ENCODE peak calls at places on chromosomes 12 and 14, in four cellular contexts. X is CD8-positive, alpha-beta memory T cell; V is OCI-LY7; E is endothelial cell of umbilical vein. C is an unnamed sample. For H3K36me3, the result is how much of the 10 kb centered on the place peaks cover.

GRCh38 chr12:103373088-103373523 is 122.7 kb downstream of the C12orf42 start:
- DNase-seq in V (no peak), E (no peak), X (no peak), C (no peak)

GRCh38 chr14:68495101-68495637 is 297.7 kb downstream of the ZFP36L1 start:
- DNase-seq in V (peak), X (no peak), E (peak), C (no peak)

GRCh38 chr12:96981053-96981452 is 74.0 kb downstream of the NEDD1 start:
- DNase-seq in V (no peak), X (no peak), E (peak), C (no peak)

GRCh38 chr12:14252697-14253096 is 112.8 kb upstream of the ATF7IP start:
- DNase-seq in E (no peak), V (no peak), X (no peak), C (no peak)

GRCh38 chr12:727321-727720 is 25.1 kb upstream of the WNK1 start:
- DNase-seq in X (no peak), V (no peak), E (no peak), C (no peak)

GRCh38 chr12:47938594-47938993 is 24.8 kb upstream of the TMEM106C start:
- DNase-seq in E (no peak), X (no peak), V (no peak), C (no peak)

GRCh38 chr14:75280448-75280830 is 1.8 kb downstream of the FOS start:
- DNase-seq in E (no peak), V (no peak), X (no peak), C (no peak)

GRCh38 chr12:122996188-122996601 is 15.7 kb downstream of the ARL6IP4 start:
- DNase-seq in V (no peak), X (peak), E (no peak), C (no peak)

GRCh38 chr14:53630336-53630735 is 326.3 kb downstream of the BMP4 start:
- DNase-seq in E (peak), X (no peak), V (no peak), C (no peak)

GRCh38 chr12:34393821-34394150 is 371.5 kb downstream of the ALG10 start:
- DNase-seq in X (peak), E (no peak), V (no peak), C (no peak)

GRCh38 chr12:57755454-57756372 is 810 bp downstream of the MARCHF9 start:
- DNase-seq in E (no peak), V (peak), X (peak), C (peak)

GRCh38 chr12:89390802-89391673 is 38.7 kb upstream of the DUSP6 start:
- DNase-seq in V (no peak), E (peak), X (no peak), C (no peak)
- H3K27ac ChIP-seq in V (no peak), E (peak), X (peak), C (no peak)

DNA sequence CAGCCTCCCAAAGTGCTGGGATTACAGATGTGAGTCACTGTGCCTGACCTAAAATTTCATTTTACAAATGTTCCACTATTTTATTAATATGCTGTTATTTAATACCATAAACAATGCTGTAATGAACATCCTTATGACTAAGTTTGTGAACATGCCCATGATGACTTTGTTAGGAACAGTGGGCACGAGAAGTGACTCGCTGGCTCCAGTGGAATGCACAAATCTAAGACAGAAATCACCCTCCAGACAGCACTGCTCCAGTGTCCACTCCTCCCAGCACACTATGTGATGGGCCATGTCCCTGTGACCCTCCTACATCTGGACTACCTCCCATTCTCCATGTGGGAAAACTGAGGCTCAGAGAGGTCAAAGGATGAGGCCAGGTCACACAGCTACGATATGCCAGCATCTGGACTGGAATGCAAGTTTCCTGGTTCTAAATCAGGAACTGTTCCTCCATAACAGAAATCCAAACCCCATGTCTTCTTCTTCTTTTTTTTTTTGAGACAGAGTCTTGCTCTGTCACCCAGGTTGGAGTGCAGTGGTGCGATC is 57.9 kb downstream of the GPR68 start:
- DNase-seq in X (no peak), V (no peak), E (no peak), C (no peak)
- H3K36me3 ChIP-seq in X (under half), V (half or more), E (under half), C (half or more)

DNA sequence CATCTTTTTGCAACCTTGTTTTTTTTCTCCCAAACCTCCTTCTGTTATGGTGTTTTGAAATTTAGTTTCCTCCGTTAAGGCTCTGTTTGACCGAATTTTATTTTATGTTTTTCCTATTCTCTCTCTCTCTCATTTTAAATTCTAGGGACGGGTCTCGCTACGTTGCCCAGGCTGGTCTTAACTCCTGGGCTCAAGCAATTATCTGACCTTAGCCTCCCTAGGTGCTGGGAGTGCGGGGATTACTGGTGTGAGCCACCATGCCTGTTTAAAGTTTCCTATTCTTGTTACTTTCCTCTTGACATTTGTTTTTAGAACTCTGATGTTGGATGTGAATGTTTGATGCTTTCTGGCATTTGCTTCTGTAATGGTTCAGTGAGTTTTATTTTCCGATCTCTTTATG is 1.0 kb downstream of the ZC3H14 start:
- DNase-seq in X (no peak), V (no peak), E (no peak), C (no peak)
- H3K27ac ChIP-seq in X (peak), V (no peak), E (no peak), C (peak)

GRCh38 chr14:49621114-49621881 is 699 bp downstream of the MGAT2 start:
- DNase-seq in X (peak), V (peak), E (peak), C (no peak)
- H3K36me3 ChIP-seq in X (under half), V (half or more), E (under half), C (under half)

DNA sequence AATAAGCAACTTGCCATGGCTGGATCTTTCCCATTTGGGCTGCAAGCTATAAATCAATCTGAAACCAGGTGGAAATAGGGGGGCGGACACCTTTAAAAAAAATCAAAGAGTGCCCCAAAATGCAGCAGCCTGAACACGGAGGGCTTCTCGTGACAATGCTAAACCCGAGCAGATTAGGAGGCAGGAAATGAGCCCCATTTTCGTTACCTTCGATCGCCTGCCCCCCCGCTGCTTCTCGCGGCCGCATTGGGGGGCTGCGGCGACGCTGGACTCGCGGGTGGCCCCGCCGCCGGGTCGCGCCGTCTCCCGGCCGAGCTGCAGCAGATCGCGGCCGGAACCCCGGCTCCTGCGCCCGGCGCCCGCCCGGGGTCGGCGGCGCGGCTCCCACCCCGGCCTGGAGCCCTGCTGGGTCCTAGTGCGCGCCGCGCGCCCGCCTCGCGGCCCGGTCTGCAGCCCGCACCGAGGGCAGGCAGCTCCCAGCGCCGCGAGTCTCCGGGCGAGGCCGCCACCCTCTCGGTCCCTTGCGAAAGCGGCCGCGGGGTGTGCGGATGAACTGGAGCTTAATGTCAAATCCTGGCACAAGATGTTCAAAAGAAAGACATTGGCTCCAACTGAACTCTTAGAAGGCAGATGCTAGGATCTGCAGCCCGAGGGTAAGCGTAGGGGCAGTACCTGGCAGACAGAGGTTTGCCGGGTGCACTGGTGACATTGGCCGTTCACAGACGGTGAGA is 202.0 kb upstream of the FOXN3 start:
- DNase-seq in X (peak), V (peak), E (peak), C (peak)
- H3K27ac ChIP-seq in X (peak), V (peak), E (peak), C (peak)

GRCh38 chr14:100340454-100340813 is 17.3 kb downstream of the SLC25A47 start:
- DNase-seq in E (no peak), X (no peak), V (no peak), C (no peak)
- H3K36me3 ChIP-seq in E (under half), X (under half), V (under half), C (under half)

GRCh38 chr12:22923768-22924167 is 298.8 kb downstream of the ETNK1 start:
- DNase-seq in V (no peak), X (no peak), E (no peak), C (no peak)

GRCh38 chr12:22925593-22925992 is 300.6 kb downstream of the ETNK1 start:
- DNase-seq in E (no peak), V (no peak), X (no peak), C (no peak)

GRCh38 chr12:22924391-22924790 is 299.4 kb downstream of the ETNK1 start:
- DNase-seq in V (no peak), X (no peak), E (no peak), C (no peak)

GRCh38 chr12:22916241-22916640 is 291.3 kb downstream of the ETNK1 start:
- DNase-seq in X (no peak), E (no peak), V (no peak), C (no peak)

GRCh38 chr12:22919883-22920282 is 294.9 kb downstream of the ETNK1 start:
- DNase-seq in E (no peak), X (no peak), V (no peak), C (no peak)
- H3K27ac ChIP-seq in E (no peak), X (no peak), V (no peak), C (no peak)

C was measured in CD4-positive, alpha-beta memory T cell.